ENCODE peak calls at places on chromosomes 2 and 18, in four cellular contexts. T is PC-9, X is fibroblast of lung, M is keratinocyte. N is an unnamed sample. For H4K20me1, the result is how much of the 10 kb centered on the place peaks cover.

GRCh38 chr18:74282359-74283254 is 9.2 kb downstream of the CYB5A start:
- DNase-seq in T (peak), X (no peak), M (no peak), N (no peak)

GRCh38 chr2:105802587-105802986 is 57.9 kb downstream of the NCK2 start:
- DNase-seq in T (no peak), X (no peak), M (no peak), N (peak)

GRCh38 chr2:172196768-172197322 is 94.1 kb upstream of the DLX2 start:
- DNase-seq in T (no peak), X (peak), M (peak), N (peak)

GRCh38 chr2:24924732-24925131 is 4.7 kb upstream of the ADCY3 start:
- DNase-seq in T (no peak), X (no peak), M (no peak), N (no peak)

GRCh38 chr2:43135583-43135982 is 90.8 kb downstream of the ZFP36L2 start:
- DNase-seq in T (peak), X (no peak), M (no peak), N (no peak)

GRCh38 chr2:104474725-104475124 is 379.2 kb upstream of the POU3F3 start:
- DNase-seq in T (no peak), X (no peak), M (no peak), N (no peak)

GRCh38 chr18:11883153-11883552 is 25.0 kb downstream of the MPPE1 start:
- DNase-seq in T (no peak), X (no peak), M (no peak), N (no peak)

GRCh38 chr2:240997856-240998705 is at the start of gene SNED1:
- DNase-seq in T (peak), X (peak), M (no peak), N (peak)

GRCh38 chr2:162258686-162259085 is 15.4 kb upstream of the FAP start:
- DNase-seq in T (no peak), X (peak), M (no peak), N (no peak)

GRCh38 chr2:62361964-62362363 is 144.0 kb downstream of the TMEM17 start:
- DNase-seq in T (no peak), X (no peak), M (no peak), N (no peak)

GRCh38 chr18:35376393-35376741 is 770 bp downstream of the ZNF396 start:
- DNase-seq in T (no peak), X (no peak), M (no peak), N (no peak)

GRCh38 chr2:172962824-172963223 is 112.8 kb upstream of the MAP3K20 start:
- DNase-seq in T (peak), X (peak), M (no peak), N (peak)

GRCh38 chr2:66490588-66491001 is 55.7 kb downstream of the MEIS1 start:
- DNase-seq in T (peak), X (peak), M (no peak), N (peak)

GRCh38 chr2:64632855-64633819 is 20.6 kb downstream of the SERTAD2 start:
- DNase-seq in T (no peak), X (no peak), M (no peak), N (no peak)

GRCh38 chr2:109162999-109163398 is 34.0 kb downstream of the SH3RF3 start:
- DNase-seq in T (no peak), X (peak), M (no peak), N (no peak)

GRCh38 chr2:11827547-11827946 is 81.1 kb downstream of the LPIN1 start:
- DNase-seq in T (no peak), X (no peak), M (no peak), N (no peak)

GRCh38 chr2:127158614-127159290 is 51.8 kb upstream of the BIN1 start:
- DNase-seq in T (no peak), X (no peak), M (no peak), N (no peak)

GRCh38 chr2:200319587-200320337 is 13.3 kb downstream of the SPATS2L start:
- DNase-seq in T (peak), X (peak), M (no peak), N (peak)

GRCh38 chr2:108407864-108408729 is 30.3 kb downstream of the SULT1C4 start:
- DNase-seq in T (no peak), X (no peak), M (no peak), N (no peak)

GRCh38 chr2:191319181-191319580 is 74.0 kb downstream of the MYO1B start:
- DNase-seq in T (no peak), X (peak), M (no peak), N (peak)

GRCh38 chr2:148812306-148812705 is 62.7 kb upstream of the KIF5C start:
- DNase-seq in T (no peak), X (peak), M (no peak), N (peak)

GRCh38 chr18:54734059-54734458 is 94.2 kb upstream of the RAB27B start:
- DNase-seq in T (no peak), X (peak), M (peak), N (peak)

GRCh38 chr18:39842042-39842791 is 2112.8 kb upstream of the PIK3C3 start:
- DNase-seq in T (no peak), X (no peak), M (no peak), N (no peak)

GRCh38 chr2:228131833-228132232 is 49.7 kb downstream of the SPHKAP start:
- DNase-seq in T (no peak), X (no peak), M (no peak), N (no peak)

GRCh38 chr2:167292430-167293171 is 404.3 kb downstream of the XIRP2 start:
- DNase-seq in T (peak), X (peak), M (peak), N (peak)

DNA sequence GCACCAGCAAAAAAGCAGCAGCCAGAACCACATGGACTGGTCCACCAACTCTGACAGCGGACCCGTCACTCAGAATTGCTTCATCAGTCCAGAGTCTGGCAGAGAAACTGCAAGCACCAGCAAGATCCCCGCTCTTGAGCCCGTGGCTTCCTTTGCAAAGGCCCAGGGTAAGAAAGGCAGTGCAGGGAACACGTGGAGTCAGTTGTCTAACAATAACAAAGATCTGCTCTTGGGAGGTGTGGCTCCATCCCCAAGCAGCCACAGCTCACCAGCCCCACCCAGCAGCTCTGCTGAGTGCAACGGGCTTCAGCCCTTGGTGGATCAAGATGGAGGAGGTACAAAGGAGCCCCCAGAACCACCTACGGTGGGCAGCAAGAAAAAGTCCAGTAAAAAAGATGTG is 269.3 kb downstream of the SETBP1 start:
- DNase-seq in T (no peak), X (no peak), M (no peak), N (no peak)
- H3K4me2 ChIP-seq in T (no peak), X (no peak), M (no peak), N (no peak)

GRCh38 chr2:60526623-60527022 is 26.8 kb downstream of the BCL11A start:
- DNase-seq in T (no peak), X (no peak), M (no peak), N (no peak)

GRCh38 chr2:60530228-60530627 is 23.2 kb downstream of the BCL11A start:
- DNase-seq in T (no peak), X (no peak), M (no peak), N (no peak)

GRCh38 chr2:60529111-60529510 is 24.3 kb downstream of the BCL11A start:
- DNase-seq in T (no peak), X (no peak), M (no peak), N (no peak)

GRCh38 chr2:60527762-60528161 is 25.7 kb downstream of the BCL11A start:
- DNase-seq in T (no peak), X (no peak), M (no peak), N (no peak)

GRCh38 chr2:60528366-60528765 is 25.1 kb downstream of the BCL11A start:
- DNase-seq in T (no peak), X (no peak), M (no peak), N (no peak)
- H4K20me1 ChIP-seq in T (under half), X (under half), M (under half), N (under half)

DNA sequence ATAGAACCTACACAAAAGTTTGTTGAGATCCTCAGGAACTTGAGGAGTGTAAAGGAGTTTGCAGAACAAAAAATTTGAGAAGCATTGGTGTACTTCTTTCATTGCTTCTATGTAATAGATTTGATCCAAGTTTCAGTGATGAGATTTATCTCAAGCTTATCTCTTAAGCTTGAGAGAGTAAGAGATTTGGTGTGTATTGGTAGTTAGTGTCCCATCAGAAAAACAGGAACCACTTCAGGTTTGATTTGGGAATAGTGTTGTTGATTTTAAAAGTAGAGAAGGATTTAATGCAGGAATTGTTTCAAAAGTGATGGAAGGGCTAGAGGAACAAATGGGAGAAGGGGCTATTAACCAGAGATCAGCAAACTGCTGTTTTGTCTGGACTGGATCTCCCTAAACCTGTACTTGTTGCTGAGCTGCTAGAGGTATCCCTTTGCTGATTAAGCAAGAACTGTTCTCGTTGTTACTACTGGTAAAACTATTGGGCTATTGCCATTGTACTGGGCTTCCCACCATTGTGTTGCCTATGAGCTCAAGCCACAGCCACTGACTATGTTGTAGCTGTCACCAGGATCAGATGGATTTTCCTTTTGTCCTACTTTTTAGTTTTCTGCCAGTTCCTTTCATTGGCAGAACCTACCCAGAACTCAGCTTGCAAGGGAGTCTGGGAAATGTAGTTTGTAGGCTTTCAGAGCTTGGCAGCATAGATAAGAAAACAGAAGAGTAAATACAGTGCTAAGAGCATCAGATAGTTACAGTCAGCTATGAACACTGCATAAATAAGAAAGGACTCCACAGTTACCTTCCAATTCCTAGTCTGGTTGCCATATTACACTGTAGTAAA is 39.3 kb downstream of the RAB10 start:
- DNase-seq in T (no peak), X (no peak), M (no peak), N (no peak)
- H2AFZ ChIP-seq in T (no peak), X (no peak), M (no peak), N (no peak)

DNA sequence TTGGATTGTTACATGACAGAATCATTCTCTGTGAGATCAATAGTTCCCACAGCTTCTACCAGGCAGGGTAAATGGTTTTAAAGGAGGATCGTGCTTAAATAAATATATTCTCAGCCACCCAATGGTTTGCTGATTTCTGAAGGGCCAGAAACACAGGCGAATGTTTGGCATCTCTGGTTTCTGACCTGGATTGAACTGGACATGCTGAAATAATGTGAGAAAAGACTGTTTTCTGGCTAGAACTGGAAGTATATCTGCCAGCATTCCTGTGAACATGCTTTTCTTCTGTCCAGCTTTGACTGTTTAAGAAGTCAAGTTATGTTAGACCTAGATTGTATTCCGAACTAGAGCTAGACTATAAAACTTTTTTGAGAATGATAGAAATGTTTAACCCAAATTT is 77.1 kb upstream of the COL3A1 start:
- DNase-seq in T (no peak), X (peak), M (no peak), N (no peak)
- H3K4me2 ChIP-seq in T (no peak), X (no peak), M (no peak), N (no peak)

DNA sequence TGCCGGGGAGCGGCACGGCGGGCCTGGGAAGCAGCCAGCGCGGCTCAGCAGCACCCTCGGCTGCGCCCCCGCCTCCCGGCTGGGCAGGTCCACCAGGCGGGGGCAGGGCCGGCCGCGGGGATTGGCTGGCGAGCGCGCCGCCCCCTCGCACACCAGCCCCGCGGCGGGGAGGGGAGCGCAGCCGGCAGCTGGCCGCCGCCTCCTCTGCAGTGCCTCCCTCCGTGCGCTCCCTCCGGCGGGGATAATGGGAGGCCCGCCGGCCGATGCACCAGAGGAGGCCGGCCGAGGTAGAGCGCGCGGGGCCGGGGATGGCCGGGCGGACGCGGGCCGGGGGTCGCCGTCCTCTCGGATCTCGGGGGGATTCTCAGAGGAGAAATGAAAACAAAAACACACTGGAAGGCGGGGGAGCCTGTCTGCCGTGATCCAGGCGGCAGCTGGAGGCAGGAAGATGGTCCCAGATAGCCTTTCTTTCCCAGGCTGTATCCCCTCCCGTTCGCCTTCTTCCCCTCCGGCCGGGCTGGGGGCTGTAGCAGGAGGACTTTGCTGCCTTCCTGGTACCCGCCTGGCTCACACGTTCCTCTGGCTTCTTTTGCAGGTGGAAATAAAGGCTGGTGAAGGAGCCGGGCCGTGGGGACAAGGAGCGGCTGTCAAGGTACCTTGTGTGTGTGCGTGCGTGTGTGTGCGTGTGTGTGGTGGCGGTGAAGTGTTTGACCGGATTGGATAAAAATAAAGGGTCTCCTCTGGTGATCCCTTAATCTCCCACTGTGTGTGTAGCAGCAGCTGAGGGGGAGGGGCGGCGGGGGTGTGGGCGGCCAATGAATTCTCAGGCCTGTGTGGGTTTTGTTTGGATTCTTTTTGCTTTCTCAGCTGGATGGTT is 18.0 kb downstream of the TET3 start:
- DNase-seq in T (no peak), X (peak), M (no peak), N (peak)
- H4K20me1 ChIP-seq in T (under half), X (under half), M (under half), N (under half)

GRCh38 chr2:101892377-101892776 is 99.4 kb upstream of the IL1R2 start:
- DNase-seq in T (no peak), X (no peak), M (no peak), N (no peak)
- H2AFZ ChIP-seq in T (no peak), X (no peak), M (no peak), N (no peak)

DNA sequence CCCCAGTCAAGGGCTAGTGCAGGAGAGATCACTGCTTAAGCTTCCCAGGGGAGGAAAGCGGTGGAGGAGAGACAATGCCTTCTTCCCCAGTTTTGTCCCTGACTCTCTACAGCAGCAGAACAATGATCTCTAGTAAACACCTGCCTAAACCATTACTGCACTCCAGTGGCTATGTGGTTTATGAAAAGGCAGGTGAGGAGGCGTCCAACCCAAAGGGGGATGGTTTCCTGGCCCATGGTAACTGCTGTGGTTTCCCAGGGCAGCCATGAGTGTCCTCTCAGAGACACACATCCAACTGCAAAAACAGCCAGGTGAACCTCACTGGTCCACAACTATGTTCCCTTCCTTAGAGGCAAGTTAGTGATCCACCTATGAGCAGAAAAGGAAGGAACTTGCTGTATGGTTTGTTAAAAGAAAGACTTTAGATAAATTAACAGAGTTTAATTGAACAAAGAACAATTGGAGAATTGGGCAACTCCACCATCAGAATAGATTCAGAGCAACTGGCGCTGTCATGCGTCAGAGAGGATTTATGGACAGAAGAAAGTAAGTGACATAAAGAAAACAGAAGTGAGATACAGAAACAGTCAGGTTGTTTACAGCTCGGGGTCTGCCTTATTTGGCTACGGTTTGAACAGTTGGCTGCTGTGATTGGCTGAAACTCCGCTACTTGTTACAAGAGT is 4.8 kb upstream of the TTC39C start:
- DNase-seq in T (no peak), X (no peak), M (no peak), N (peak)
- H3K4me2 ChIP-seq in T (no peak), X (no peak), M (no peak), N (no peak)

GRCh38 chr18:36675076-36675475 is 153.7 kb downstream of the TPGS2 start:
- DNase-seq in T (no peak), X (no peak), M (no peak), N (no peak)
- H4K20me1 ChIP-seq in T (under half), X (under half), M (under half), N (under half)

DNA sequence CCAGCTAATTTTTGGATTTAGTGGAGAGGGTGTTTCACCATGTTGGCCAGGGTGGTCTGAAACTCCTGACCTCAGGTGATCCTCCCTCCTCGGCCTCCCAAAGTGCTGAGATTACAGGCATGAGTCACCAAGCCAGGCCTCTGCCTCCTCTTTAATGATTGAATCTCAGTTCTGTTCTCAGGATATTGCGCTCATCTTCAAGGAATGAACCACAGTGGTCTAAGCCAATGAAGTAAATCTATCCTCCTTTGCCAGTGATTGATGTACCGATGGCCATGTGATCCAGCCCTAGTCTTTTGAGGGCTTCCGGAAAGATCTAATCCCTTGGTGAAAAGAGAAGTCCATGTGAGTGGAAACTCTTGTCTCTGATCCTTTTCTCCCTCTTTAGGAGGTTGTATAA is 48.6 kb downstream of the POLE4 start:
- DNase-seq in T (no peak), X (no peak), M (no peak), N (no peak)
- H2AFZ ChIP-seq in T (no peak), X (no peak), M (no peak), N (no peak)